ENCODE peak calls at places on chromosomes 16 and 17, in four cellular contexts. One of them, this sample, is unnamed.

GRCh38 chr17:69606142-69606800 is 191.8 kb downstream of the MAP2K6 start:
- DNase-seq in GM13976: no peak
- DNase-seq in COLO829: no peak
- DNase-seq in neural crest cell: no peak
- DNase-seq in this sample: no peak

GRCh38 chr16:47113130-47113529 is 30.6 kb downstream of the NETO2 start:
- DNase-seq in GM13976: no peak
- DNase-seq in COLO829: no peak
- DNase-seq in neural crest cell: no peak
- DNase-seq in this sample: no peak

GRCh38 chr17:82647593-82648164 is 565 bp downstream of the WDR45B start:
- DNase-seq in GM13976: peak; percentile 64
- DNase-seq in COLO829: peak; percentile 35
- DNase-seq in neural crest cell: no peak
- DNase-seq in this sample: no peak

GRCh38 chr17:49596613-49597244 is 21.1 kb downstream of the NXPH3 start:
- DNase-seq in GM13976: no peak
- DNase-seq in COLO829: no peak
- DNase-seq in neural crest cell: no peak
- DNase-seq in this sample: no peak

GRCh38 chr16:64791756-64792155 is 330.1 kb downstream of the CDH11 start:
- DNase-seq in GM13976: no peak
- DNase-seq in COLO829: no peak
- DNase-seq in neural crest cell: no peak
- DNase-seq in this sample: no peak

GRCh38 chr17:80068301-80069160 is 32.1 kb downstream of the CCDC40 start:
- DNase-seq in GM13976: no peak
- DNase-seq in COLO829: peak; percentile 52
- DNase-seq in neural crest cell: no peak
- DNase-seq in this sample: no peak

GRCh38 chr16:77531741-77532140 is 96.9 kb upstream of the ADAMTS18 start:
- DNase-seq in GM13976: no peak
- DNase-seq in COLO829: no peak
- DNase-seq in neural crest cell: no peak
- DNase-seq in this sample: no peak

GRCh38 chr16:11360581-11360980 is 15.3 kb downstream of the RMI2 start:
- DNase-seq in GM13976: no peak
- DNase-seq in COLO829: no peak
- DNase-seq in neural crest cell: no peak
- DNase-seq in this sample: no peak

GRCh38 chr17:80291691-80292487 is 31.2 kb downstream of the RNF213 start:
- DNase-seq in GM13976: no peak
- DNase-seq in COLO829: no peak
- DNase-seq in neural crest cell: no peak
- DNase-seq in this sample: no peak

GRCh38 chr16:20866161-20866772 is 33.9 kb downstream of the DCUN1D3 start:
- DNase-seq in GM13976: no peak
- DNase-seq in COLO829: peak; percentile 71
- DNase-seq in neural crest cell: no peak
- DNase-seq in this sample: peak; percentile 34

This sample was measured in foreskin melanocyte.